ENCODE peak calls at places on chromosomes 13 and 19, in nine cellular contexts. L is neural crest cell, N is uterus, D is HFFc6, V is heart right ventricle, O is astrocyte of the spinal cord, B is kidney epithelial cell, R is WTC11, M is mammary epithelial cell. S is an unnamed sample.

GRCh38 chr13:36965767-36966166 is 33.4 kb downstream of the ALG5 start:
- DNase-seq in L (no peak), O (peak; percentile 80), D (peak; percentile 88), R (no peak), M (peak; percentile 88), V (no peak), B (peak; percentile 56), N (no peak), S (no peak)

GRCh38 chr13:44212633-44213387 is 160.8 kb upstream of the SERP2 start:
- DNase-seq in O (no peak), N (peak; percentile 47), R (no peak), V (no peak), B (no peak), L (no peak), M (no peak), D (no peak), S (no peak)

GRCh38 chr13:42078113-42078769 is 29.8 kb downstream of the DGKH start:
- DNase-seq in L (no peak), D (no peak), V (no peak), R (no peak), B (no peak), N (no peak), M (no peak), O (no peak), S (peak; percentile 13)

GRCh38 chr19:28737021-28737525 is 475.9 kb downstream of the UQCRFS1 start:
- DNase-seq in D (peak; percentile 55), O (peak; percentile 22), B (no peak), V (no peak), N (no peak), M (peak; percentile 28), R (no peak), L (no peak), S (no peak)

GRCh38 chr19:3690551-3691371 is 9.5 kb downstream of the PIP5K1C start:
- DNase-seq in N (no peak), O (no peak), R (no peak), B (no peak), M (no peak), L (no peak), D (no peak), V (no peak), S (no peak)

GRCh38 chr13:101535192-101535746 is 82.8 kb downstream of the ITGBL1 start:
- DNase-seq in V (no peak), M (no peak), D (peak; percentile 62), L (no peak), B (no peak), N (no peak), R (no peak), O (no peak), S (no peak)

GRCh38 chr13:74217816-74218215 is 83.6 kb upstream of the KLF12 start:
- DNase-seq in O (peak; percentile 72), L (no peak), V (no peak), N (no peak), R (no peak), D (peak; percentile 82), M (no peak), B (no peak), S (no peak)

GRCh38 chr13:51999525-51999924 is 11.7 kb downstream of the ATP7B start:
- DNase-seq in B (peak; percentile 16), R (no peak), L (no peak), D (no peak), V (peak; percentile 64), N (no peak), O (no peak), M (peak; percentile 24), S (peak; percentile 20)

GRCh38 chr19:27679399-27679798 is 1533.6 kb downstream of the UQCRFS1 start:
- DNase-seq in R (no peak), O (no peak), M (no peak), D (no peak), V (no peak), B (no peak), N (no peak), L (no peak), S (no peak)

GRCh38 chr19:7888826-7889217 is 512 bp downstream of the LRRC8E start:
- DNase-seq in D (no peak), R (no peak), O (no peak), M (no peak), B (no peak), N (no peak), L (no peak), V (no peak), S (no peak)

GRCh38 chr19:12596927-12597548 is 13.6 kb downstream of the ZNF490 start:
- DNase-seq in M (no peak), N (no peak), B (no peak), L (no peak), D (no peak), R (peak; percentile 44), V (no peak), O (no peak), S (no peak)

GRCh38 chr19:1004803-1005664 is 4.8 kb downstream of the GRIN3B start:
- DNase-seq in L (no peak), B (no peak), O (no peak), D (no peak), M (no peak), R (no peak), N (no peak), V (no peak), S (no peak)

GRCh38 chr19:53810187-53810546 is 13.9 kb downstream of the NLRP12 start:
- DNase-seq in M (no peak), V (no peak), L (no peak), O (no peak), R (no peak), N (no peak), D (no peak), B (no peak), S (no peak)

GRCh38 chr19:1408300-1409203 is 1.2 kb downstream of the DAZAP1 start:
- DNase-seq in L (peak; percentile 30), V (peak; percentile 60), N (peak; percentile 37), D (peak; percentile 41), R (peak; percentile 48), O (peak; percentile 65), M (peak; percentile 51), B (no peak), S (peak; percentile 65)

GRCh38 chr19:15161028-15161984 is 39.5 kb downstream of the NOTCH3 start:
- DNase-seq in N (no peak), M (no peak), D (no peak), L (peak; percentile 32), R (peak; percentile 43), B (no peak), O (no peak), V (no peak), S (peak; percentile 42)

GRCh38 chr13:31431722-31432137 is 232.0 kb downstream of the B3GLCT start:
- DNase-seq in O (peak; percentile 26), B (peak; percentile 9), N (peak; percentile 67), R (peak; percentile 79), V (peak; percentile 22), L (peak; percentile 55), D (peak; percentile 4), M (peak; percentile 21), S (peak; percentile 69)

GRCh38 chr13:80338781-80339577 is 1.9 kb downstream of the SPRY2 start:
- DNase-seq in R (peak; percentile 72), V (peak; percentile 75), B (no peak), N (peak; percentile 66), L (peak; percentile 65), M (peak; percentile 71), D (peak; percentile 77), O (peak; percentile 84), S (peak; percentile 79)

GRCh38 chr13:49559006-49559405 is 26.4 kb downstream of the RCBTB1 start:
- DNase-seq in N (no peak), L (no peak), V (no peak), R (no peak), D (no peak), O (no peak), B (no peak), M (no peak), S (no peak)

GRCh38 chr13:49561064-49561410 is 24.3 kb downstream of the RCBTB1 start:
- DNase-seq in D (no peak), V (no peak), M (no peak), O (no peak), L (no peak), R (no peak), N (peak; percentile 25), B (no peak), S (no peak)

GRCh38 chr13:49563513-49563912 is 21.8 kb downstream of the RCBTB1 start:
- DNase-seq in D (no peak), L (no peak), O (no peak), B (no peak), N (no peak), M (peak; percentile 50), R (no peak), V (no peak), S (no peak)

GRCh38 chr13:49560270-49561063 is 24.9 kb downstream of the RCBTB1 start:
- DNase-seq in N (no peak), B (peak; percentile 28), M (peak; percentile 53), D (no peak), V (no peak), O (peak; percentile 47), L (no peak), R (peak; percentile 27), S (no peak)
- TF ChIP-seq CTCF in N (no peak), B (peak; percentile 49), M (peak; percentile 11), D (peak; percentile 14), V (peak; percentile 8), O (peak; percentile 39), L (no peak), R (no peak), S (no peak)

GRCh38 chr13:24671367-24672117 is 8.7 kb upstream of the ATP12A start:
- DNase-seq in R (peak; percentile 35), D (peak; percentile 93), L (peak; percentile 37), V (no peak), M (peak; percentile 87), B (peak; percentile 71), O (peak; percentile 64), N (peak; percentile 55), S (no peak)
- TF ChIP-seq CTCF in R (no peak), D (peak; percentile 80), L (peak; percentile 68), V (peak; percentile 57), M (peak; percentile 61), B (peak; percentile 70), O (peak; percentile 78), N (peak; percentile 56), S (peak; percentile 52)

GRCh38 chr13:46146898-46147297 is 35.1 kb downstream of the LCP1 start:
- DNase-seq in B (no peak), L (peak; percentile 26), D (peak; percentile 8), N (no peak), O (no peak), M (peak; percentile 29), R (peak; percentile 35), V (no peak), S (peak; percentile 32)
- TF ChIP-seq CTCF in B (peak; percentile 35), L (peak; percentile 54), D (peak; percentile 51), N (no peak), O (no peak), M (no peak), R (no peak), V (no peak), S (peak; percentile 17)

DNA sequence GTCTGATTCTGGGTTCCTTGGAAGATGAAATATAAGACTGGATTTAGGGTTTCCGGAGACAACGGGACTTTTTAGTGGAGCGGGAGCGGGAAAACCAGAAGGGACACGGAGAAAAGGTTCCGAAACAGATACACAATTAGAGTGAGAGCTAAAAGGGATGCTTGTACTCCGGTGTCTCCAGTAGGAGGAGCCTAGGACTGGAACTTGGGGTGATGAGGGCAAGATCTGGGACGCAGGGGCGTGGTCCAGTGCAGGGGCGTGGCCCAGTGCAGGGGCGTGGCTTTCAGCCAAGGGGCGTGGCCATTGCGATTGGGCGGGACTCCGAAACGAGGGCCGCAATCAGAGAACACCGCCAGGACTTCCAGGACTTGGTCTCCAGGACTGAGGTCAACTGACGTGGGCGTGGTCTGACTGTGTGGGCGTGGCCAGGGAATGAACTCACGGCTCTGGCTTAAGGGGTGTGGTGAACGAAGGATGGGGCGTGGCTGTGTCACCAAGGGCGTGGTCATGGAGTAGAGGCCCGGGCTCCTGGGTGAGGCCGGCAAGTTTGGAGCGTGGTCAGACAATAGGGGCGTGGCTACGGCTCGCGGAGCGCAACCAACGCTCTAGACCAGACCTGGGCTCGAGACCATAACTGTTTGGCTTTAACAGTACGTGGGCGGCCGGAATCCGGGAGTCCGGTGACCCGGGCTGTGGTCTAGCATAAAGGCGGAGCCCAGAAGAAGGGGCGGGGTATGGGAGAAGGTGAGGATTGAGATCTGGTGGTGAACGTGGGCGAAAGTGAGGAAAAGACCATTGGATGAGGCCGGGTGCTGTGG is at the start of gene DKKL1:
- DNase-seq in D (peak; percentile 99), R (peak; percentile 100), L (peak; percentile 100), V (peak; percentile 100), B (peak; percentile 92), N (peak; percentile 100), M (peak; percentile 99), O (peak; percentile 99), S (peak; percentile 100)
- TF ChIP-seq CTCF in D (peak; percentile 47), R (no peak), L (peak; percentile 22), V (no peak), B (peak; percentile 14), N (peak; percentile 46), M (no peak), O (no peak), S (no peak)

S was measured in nephron progenitor cell.